ENCODE peak calls at places on chromosomes 6 and 20, in seven cellular contexts. Q, O, T, A, C, J and U are unnamed samples. For H3K9me3, the result is how much of the 10 kb centered on the place peaks cover.

GRCh38 chr6:99746261-99746895 is 139.7 kb downstream of the PRDM13 start:
- DNase-seq in O (peak), J (peak), C (peak), T (peak), Q (peak), A (peak), U (peak)

GRCh38 chr6:157281570-157281969 is 41.7 kb downstream of the TMEM242 start:
- DNase-seq in C (peak), J (no peak), Q (no peak), A (no peak), T (peak), O (no peak), U (peak)

GRCh38 chr6:117548797-117549301 is 53.5 kb downstream of the GOPC start:
- DNase-seq in C (no peak), O (peak), Q (peak), A (peak), J (peak), T (peak), U (no peak)

GRCh38 chr20:64238115-64238825 is 17.3 kb upstream of the PCMTD2 start:
- DNase-seq in C (no peak), Q (no peak), O (no peak), A (no peak), J (peak), T (no peak), U (no peak)

GRCh38 chr6:15358579-15359327 is 112.9 kb downstream of the JARID2 start:
- DNase-seq in A (no peak), O (no peak), C (no peak), Q (peak), T (no peak), J (no peak), U (no peak)

GRCh38 chr6:22025468-22026159 is 271.2 kb downstream of the PRL start:
- DNase-seq in O (peak), J (no peak), Q (peak), A (no peak), C (no peak), T (peak), U (peak)

GRCh38 chr6:88365656-88366055 is 199.5 kb upstream of the CNR1 start:
- DNase-seq in O (no peak), C (no peak), J (no peak), A (no peak), Q (no peak), T (no peak), U (no peak)

GRCh38 chr6:139628220-139628619 is 253.8 kb upstream of the CITED2 start:
- DNase-seq in Q (no peak), O (no peak), C (no peak), T (no peak), J (no peak), A (no peak), U (no peak)

GRCh38 chr20:13166006-13166405 is 55.1 kb upstream of the ISM1 start:
- DNase-seq in Q (no peak), C (no peak), T (no peak), O (no peak), A (no peak), J (no peak), U (no peak)

GRCh38 chr6:36685926-36686667 is 7.6 kb downstream of the CDKN1A start:
- DNase-seq in O (no peak), Q (no peak), C (no peak), J (no peak), T (no peak), A (no peak), U (no peak)

GRCh38 chr20:17761612-17762011 is 61.8 kb downstream of the BANF2 start:
- DNase-seq in C (no peak), T (peak), Q (no peak), J (no peak), A (no peak), O (no peak), U (peak)

GRCh38 chr6:7311920-7312615 is 931 bp downstream of the SSR1 start:
- DNase-seq in C (no peak), A (peak), J (peak), O (peak), T (peak), Q (peak), U (no peak)

GRCh38 chr6:36336779-36337194 is at the start of gene BNIP5:
- DNase-seq in C (peak), A (peak), J (no peak), Q (no peak), T (no peak), O (no peak), U (no peak)

GRCh38 chr6:135506270-135506997 is 8.9 kb upstream of the AHI1 start:
- DNase-seq in O (peak), T (peak), Q (peak), A (peak), J (peak), C (no peak), U (no peak)

GRCh38 chr6:117317261-117317660 is 51.9 kb downstream of the VGLL2 start:
- DNase-seq in T (peak), C (no peak), Q (peak), O (no peak), J (peak), A (no peak), U (no peak)

GRCh38 chr20:3753098-3753497 is 14.5 kb downstream of the ADISSP start:
- DNase-seq in Q (peak), A (peak), O (peak), T (peak), C (peak), J (peak), U (peak)

GRCh38 chr6:1618305-1619105 is 8.8 kb downstream of the FOXC1 start:
- DNase-seq in Q (no peak), J (no peak), O (no peak), C (no peak), T (no peak), A (no peak), U (no peak)

GRCh38 chr6:15375638-15376290 is 129.9 kb downstream of the JARID2 start:
- DNase-seq in T (no peak), C (no peak), A (no peak), J (no peak), Q (no peak), O (no peak), U (no peak)

GRCh38 chr6:136317023-136317649 is 27.5 kb upstream of the BCLAF1 start:
- DNase-seq in Q (peak), J (peak), A (peak), T (peak), O (peak), C (peak), U (peak)

GRCh38 chr6:167678102-167679101 is 148.3 kb upstream of the AFDN start:
- DNase-seq in J (peak), C (peak), A (no peak), O (no peak), Q (peak), T (peak), U (peak)

GRCh38 chr6:167676666-167677421 is 149.9 kb upstream of the AFDN start:
- DNase-seq in J (peak), O (no peak), T (peak), Q (no peak), C (peak), A (no peak), U (no peak)

GRCh38 chr6:167673951-167674350 is 152.8 kb upstream of the AFDN start:
- DNase-seq in C (no peak), A (no peak), O (no peak), T (no peak), J (no peak), Q (no peak), U (no peak)

GRCh38 chr6:167677422-167677789 is 149.3 kb upstream of the AFDN start:
- DNase-seq in Q (no peak), T (no peak), A (no peak), C (no peak), O (no peak), J (no peak), U (no peak)

GRCh38 chr6:167676000-167676665 is 150.6 kb upstream of the AFDN start:
- DNase-seq in T (no peak), Q (no peak), O (no peak), C (peak), A (no peak), J (peak), U (no peak)
- H3K9me3 ChIP-seq in T (under half), Q (under half), O (under half), C (under half), A (under half), J (under half), U (under half)

DNA sequence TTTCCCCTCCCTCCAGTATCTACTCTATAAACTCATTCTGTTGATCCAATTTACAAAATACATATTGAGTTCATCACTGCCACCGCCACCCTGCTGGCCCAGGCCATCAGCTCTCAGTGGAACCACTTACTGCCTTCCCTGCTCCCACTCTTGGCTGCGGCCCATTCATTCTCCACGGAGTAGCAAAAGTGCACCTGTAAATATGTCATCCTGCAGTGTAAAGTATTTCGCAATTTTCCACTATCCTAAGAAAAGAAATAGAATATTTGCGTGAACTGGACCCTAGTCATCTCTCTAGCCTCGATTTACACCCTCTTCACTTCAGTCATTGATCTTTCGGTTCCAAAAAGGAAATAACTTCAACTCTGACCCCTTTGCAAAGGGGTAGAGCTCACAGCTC is 258.3 kb upstream of the TFAP2D start:
- DNase-seq in Q (no peak), J (no peak), C (no peak), O (no peak), A (no peak), T (no peak), U (no peak)
- H3K9me3 ChIP-seq in Q (under half), J (under half), C (under half), O (under half), A (under half), T (under half), U (under half)

GRCh38 chr20:45017281-45017680 is 51.0 kb downstream of the STK4 start:
- DNase-seq in J (no peak), A (no peak), O (no peak), T (no peak), C (no peak), Q (no peak), U (no peak)
- H3K9me3 ChIP-seq in J (under half), A (under half), O (under half), T (under half), C (under half), Q (under half), U (under half)

GRCh38 chr20:29301624-29302259 is 1955.7 kb upstream of the DEFB115 start:
- DNase-seq in T (no peak), J (no peak), A (no peak), O (no peak), Q (no peak), C (no peak), U (no peak)
- H3K9me3 ChIP-seq in T (half or more), J (half or more), A (under half), O (under half), Q (under half), C (under half), U (under half)

GRCh38 chr20:16505894-16506293 is 67.4 kb downstream of the KIF16B start:
- DNase-seq in T (no peak), Q (no peak), A (no peak), C (no peak), O (no peak), J (no peak), U (no peak)

GRCh38 chr20:16501236-16501635 is 72.0 kb downstream of the KIF16B start:
- DNase-seq in Q (no peak), C (no peak), J (no peak), A (no peak), T (no peak), O (no peak), U (no peak)

GRCh38 chr20:16498526-16499140 is 74.6 kb downstream of the KIF16B start:
- DNase-seq in Q (no peak), C (no peak), A (no peak), T (no peak), O (no peak), J (no peak), U (no peak)

DNA sequence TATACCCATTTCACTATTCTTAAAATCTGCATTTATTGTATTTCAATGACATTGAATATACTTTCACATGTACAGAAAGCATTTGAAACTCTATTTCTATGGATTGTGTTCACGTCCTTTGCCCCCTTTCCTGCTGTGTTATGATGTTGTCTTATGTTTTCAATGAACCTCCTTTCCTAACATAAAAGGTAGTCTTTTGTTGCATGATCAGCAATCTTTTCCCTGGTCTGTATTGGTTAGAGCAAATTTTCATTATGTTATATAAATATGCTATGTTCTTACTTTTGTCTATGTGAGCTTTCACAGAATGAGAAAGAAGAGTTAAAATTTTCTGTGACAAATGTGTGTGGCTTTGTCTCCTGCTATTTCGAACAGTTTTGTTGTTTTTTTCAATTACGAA is 73.1 kb downstream of the KIF16B start:
- DNase-seq in T (no peak), J (no peak), Q (no peak), A (no peak), O (no peak), C (no peak), U (no peak)
- H3K9me3 ChIP-seq in T (under half), J (under half), Q (under half), A (under half), O (under half), C (under half), U (under half)

GRCh38 chr6:154604120-154604519 is 93.6 kb upstream of the CNKSR3 start:
- DNase-seq in J (no peak), C (no peak), T (no peak), A (no peak), O (no peak), Q (no peak), U (no peak)

GRCh38 chr6:154602708-154603107 is 92.2 kb upstream of the CNKSR3 start:
- DNase-seq in T (no peak), O (no peak), C (no peak), J (no peak), Q (peak), A (no peak), U (no peak)

GRCh38 chr6:154605207-154605877 is 94.9 kb upstream of the CNKSR3 start:
- DNase-seq in Q (peak), J (no peak), C (no peak), T (peak), A (peak), O (no peak), U (no peak)

GRCh38 chr6:154606860-154607259 is 96.4 kb upstream of the CNKSR3 start:
- DNase-seq in A (no peak), O (no peak), C (no peak), Q (no peak), T (no peak), J (no peak), U (no peak)

GRCh38 chr6:154606457-154606856 is 96.0 kb upstream of the CNKSR3 start:
- DNase-seq in O (peak), J (no peak), A (peak), C (no peak), Q (peak), T (no peak), U (no peak)
- H3K9me3 ChIP-seq in O (under half), J (under half), A (under half), C (under half), Q (under half), T (under half), U (under half)

GRCh38 chr6:62652692-62653328 is 366.8 kb upstream of the KHDRBS2 start:
- DNase-seq in C (no peak), T (peak), J (no peak), Q (peak), A (no peak), O (no peak), U (no peak)
- H3K9me3 ChIP-seq in C (under half), T (half or more), J (half or more), Q (under half), A (under half), O (under half), U (under half)

GRCh38 chr20:32544260-32544722 is 40.8 kb downstream of the NOL4L start:
- DNase-seq in T (no peak), A (no peak), J (no peak), C (no peak), Q (no peak), O (no peak), U (no peak)
- H3K9me3 ChIP-seq in T (under half), A (under half), J (under half), C (under half), Q (under half), O (under half), U (under half)

GRCh38 chr20:52294106-52294628 is 102.6 kb upstream of the ZFP64 start:
- DNase-seq in J (no peak), C (no peak), O (no peak), Q (no peak), A (no peak), T (no peak), U (no peak)
- H3K9me3 ChIP-seq in J (under half), C (under half), O (under half), Q (under half), A (under half), T (under half), U (under half)